ENCODE peak calls at places on chromosomes 12 and 14, in four cellular contexts. T is A549, V is K562, Q is HepG2. F is an unnamed sample.

GRCh38 chr12:47903151-47903611 is 1.6 kb downstream of the VDR start:
- DNase-seq in T (no peak), V (peak), Q (no peak), F (peak)

GRCh38 chr14:72433511-72433910 is 460.4 kb downstream of the DPF3 start:
- DNase-seq in T (peak), V (no peak), Q (no peak), F (peak)

GRCh38 chr12:1972856-1973317 is 31.4 kb downstream of the DCP1B start:
- DNase-seq in T (no peak), V (no peak), Q (no peak), F (peak)

GRCh38 chr14:100381386-100382105 is 58.4 kb downstream of the SLC25A47 start:
- DNase-seq in T (no peak), V (no peak), Q (no peak), F (peak)

GRCh38 chr12:20259786-20260185 is 108.6 kb upstream of the PDE3A start:
- DNase-seq in T (no peak), V (no peak), Q (no peak), F (no peak)

GRCh38 chr12:2287589-2287988 is 234.8 kb downstream of the CACNA1C start:
- DNase-seq in T (no peak), V (no peak), Q (no peak), F (no peak)

GRCh38 chr12:50569321-50569720 is 64.5 kb downstream of the DIP2B start:
- DNase-seq in T (no peak), V (no peak), Q (no peak), F (no peak)

GRCh38 chr12:89862511-89863331 is 154.1 kb upstream of the ATP2B1 start:
- DNase-seq in T (no peak), V (no peak), Q (no peak), F (no peak)

GRCh38 chr12:126112849-126113248 is 1047.6 kb downstream of the AACS start:
- DNase-seq in T (no peak), V (no peak), Q (no peak), F (no peak)

GRCh38 chr12:83102499-83102898 is 415.8 kb downstream of the TMTC2 start:
- DNase-seq in T (no peak), V (peak), Q (no peak), F (peak)

GRCh38 chr12:68675098-68675842 is 11.5 kb upstream of the NUP107 start:
- DNase-seq in T (no peak), V (peak), Q (no peak), F (no peak)

GRCh38 chr14:102878970-102879460 is 43.4 kb upstream of the AMN start:
- DNase-seq in T (no peak), V (no peak), Q (peak), F (no peak)

DNA sequence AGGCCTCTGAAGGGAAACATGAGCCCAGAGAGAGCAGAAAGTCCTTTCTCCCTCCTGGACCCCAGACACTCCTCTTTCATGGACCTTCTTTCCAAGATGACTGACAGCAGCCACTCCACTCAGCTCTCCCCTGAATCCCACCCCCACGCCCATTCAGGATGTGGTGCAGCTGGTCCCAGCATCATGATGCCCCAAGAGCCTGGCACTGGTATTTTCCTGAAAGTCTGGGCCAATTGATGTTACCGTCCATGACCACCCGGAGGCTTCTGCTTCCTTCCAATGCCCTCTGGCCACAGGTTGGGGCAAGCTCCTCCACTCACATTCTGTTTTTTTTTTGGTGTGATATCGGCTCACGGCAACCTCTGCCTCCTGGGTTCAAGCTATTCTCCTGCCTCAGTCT is 112.6 kb downstream of the CALM1 start:
- DNase-seq in T (no peak), V (no peak), Q (no peak), F (no peak)
- H3K27ac ChIP-seq in T (no peak), V (no peak), Q (no peak), F (no peak)

GRCh38 chr12:4526923-4527546 is 11.7 kb upstream of the RAD51AP1 start:
- DNase-seq in T (no peak), V (no peak), Q (peak), F (peak)
- TF ChIP-seq SMC3 in T (peak), V (no peak), Q (peak), F (peak)

DNA sequence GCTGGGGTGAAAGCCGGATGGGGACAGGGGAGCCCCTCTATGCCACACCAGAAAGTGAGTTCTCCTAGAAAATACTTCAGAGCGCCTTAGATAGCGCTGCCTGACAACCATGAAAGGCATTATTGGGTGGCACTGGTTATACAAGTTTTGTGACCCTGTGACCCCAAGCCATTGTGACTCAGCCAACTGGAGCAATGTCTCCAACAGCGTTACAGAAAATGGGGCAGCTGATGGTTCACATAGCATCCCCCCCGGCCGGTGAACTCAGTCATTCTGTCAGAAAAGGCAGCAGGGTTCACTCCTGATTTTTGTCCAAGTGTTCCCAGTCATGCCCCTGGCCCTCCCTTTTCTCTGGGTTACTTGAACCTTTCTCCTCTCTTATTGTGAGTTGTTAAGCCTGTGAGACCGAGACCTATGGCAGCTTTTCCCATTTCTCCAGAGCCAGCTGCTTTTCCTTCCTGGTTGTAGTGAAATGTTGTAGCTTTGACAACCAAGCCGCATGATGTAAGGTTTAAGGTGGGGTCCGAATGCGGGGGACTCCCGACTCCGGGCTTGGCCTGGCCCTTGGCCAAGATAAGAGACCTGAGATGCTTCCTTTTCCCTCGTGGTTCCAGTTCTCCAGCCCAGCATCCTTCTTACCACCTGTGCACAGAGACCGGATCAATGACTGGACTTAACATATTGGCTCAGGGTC is 22.0 kb downstream of the CD9 start:
- DNase-seq in T (no peak), V (no peak), Q (peak), F (no peak)
- H3K27ac ChIP-seq in T (no peak), V (no peak), Q (no peak), F (no peak)

GRCh38 chr12:131075611-131076010 is 121.9 kb downstream of the ADGRD1 start:
- DNase-seq in T (no peak), V (no peak), Q (no peak), F (no peak)

GRCh38 chr12:131076277-131076676 is 122.6 kb downstream of the ADGRD1 start:
- DNase-seq in T (no peak), V (no peak), Q (no peak), F (no peak)

GRCh38 chr12:131075194-131075593 is 121.5 kb downstream of the ADGRD1 start:
- DNase-seq in T (no peak), V (no peak), Q (no peak), F (no peak)

GRCh38 chr12:131076791-131077747 is 123.4 kb downstream of the ADGRD1 start:
- DNase-seq in T (no peak), V (no peak), Q (no peak), F (no peak)

GRCh38 chr12:131077931-131078391 is 124.3 kb downstream of the ADGRD1 start:
- DNase-seq in T (no peak), V (no peak), Q (no peak), F (no peak)
- TF ChIP-seq SMC3 in T (no peak), V (no peak), Q (no peak), F (no peak)

GRCh38 chr12:31729728-31730127 is 907 bp upstream of the AMN1 start:
- DNase-seq in T (no peak), V (no peak), Q (no peak), F (no peak)

GRCh38 chr12:31737345-31737744 is 8.5 kb upstream of the AMN1 start:
- DNase-seq in T (no peak), V (no peak), Q (no peak), F (no peak)

GRCh38 chr12:31728917-31729640 is at the start of gene AMN1:
- DNase-seq in T (peak), V (peak), Q (peak), F (peak)

GRCh38 chr12:31736472-31736871 is 7.7 kb upstream of the AMN1 start:
- DNase-seq in T (no peak), V (no peak), Q (no peak), F (peak)

DNA sequence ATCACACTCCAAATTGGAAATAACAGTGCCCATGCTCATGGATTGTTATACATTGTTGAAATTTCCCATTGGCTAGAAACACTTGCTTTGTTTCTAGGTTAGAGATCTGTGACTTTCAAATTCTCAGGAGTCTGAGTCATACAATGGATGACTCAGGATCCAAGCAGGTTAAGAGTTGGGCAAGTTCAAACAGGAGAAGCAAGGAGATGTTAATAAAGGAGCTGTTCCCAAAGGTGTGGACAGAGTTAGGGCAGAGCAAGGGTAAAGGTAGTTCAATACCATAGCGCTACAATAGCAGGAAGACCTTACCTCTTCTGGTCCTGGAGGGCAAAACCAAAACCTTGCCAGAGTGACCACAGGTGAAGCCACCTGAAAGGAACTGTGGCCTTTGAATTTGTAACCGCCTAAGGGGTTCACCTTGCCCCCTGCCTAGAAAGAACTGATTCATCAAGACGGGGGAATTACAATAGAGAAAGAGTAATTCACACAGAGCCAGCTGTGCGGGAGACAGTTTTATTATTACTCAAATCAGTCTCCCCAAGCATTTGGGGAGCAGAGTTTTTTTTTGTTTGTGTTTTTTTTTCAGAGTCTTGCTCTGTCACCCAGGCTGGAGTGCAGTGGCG is 4.2 kb upstream of the AMN1 start:
- DNase-seq in T (peak), V (peak), Q (peak), F (peak)
- H3K27ac ChIP-seq in T (peak), V (peak), Q (peak), F (peak)

GRCh38 chr12:101803978-101804377 is 26.8 kb downstream of the GNPTAB start:
- DNase-seq in T (no peak), V (no peak), Q (no peak), F (no peak)

GRCh38 chr12:101804409-101804808 is 26.4 kb downstream of the GNPTAB start:
- DNase-seq in T (no peak), V (no peak), Q (no peak), F (no peak)

GRCh38 chr12:101806280-101806679 is 24.5 kb downstream of the GNPTAB start:
- DNase-seq in T (no peak), V (no peak), Q (no peak), F (no peak)

GRCh38 chr12:101799774-101800173 is 31.0 kb downstream of the GNPTAB start:
- DNase-seq in T (no peak), V (no peak), Q (no peak), F (no peak)

GRCh38 chr12:101802486-101802885 is 28.3 kb downstream of the GNPTAB start:
- DNase-seq in T (no peak), V (no peak), Q (no peak), F (no peak)
- TF ChIP-seq SMC3 in T (no peak), V (no peak), Q (no peak), F (no peak)

GRCh38 chr12:76186507-76186906 is 102.0 kb upstream of the NAP1L1 start:
- DNase-seq in T (no peak), V (peak), Q (no peak), F (peak)

GRCh38 chr12:76178461-76178860 is 94.0 kb upstream of the NAP1L1 start:
- DNase-seq in T (no peak), V (no peak), Q (no peak), F (no peak)

GRCh38 chr12:76187177-76187576 is 102.7 kb upstream of the NAP1L1 start:
- DNase-seq in T (no peak), V (no peak), Q (no peak), F (no peak)

GRCh38 chr12:76180401-76181277 is 96.2 kb upstream of the NAP1L1 start:
- DNase-seq in T (no peak), V (peak), Q (no peak), F (no peak)

DNA sequence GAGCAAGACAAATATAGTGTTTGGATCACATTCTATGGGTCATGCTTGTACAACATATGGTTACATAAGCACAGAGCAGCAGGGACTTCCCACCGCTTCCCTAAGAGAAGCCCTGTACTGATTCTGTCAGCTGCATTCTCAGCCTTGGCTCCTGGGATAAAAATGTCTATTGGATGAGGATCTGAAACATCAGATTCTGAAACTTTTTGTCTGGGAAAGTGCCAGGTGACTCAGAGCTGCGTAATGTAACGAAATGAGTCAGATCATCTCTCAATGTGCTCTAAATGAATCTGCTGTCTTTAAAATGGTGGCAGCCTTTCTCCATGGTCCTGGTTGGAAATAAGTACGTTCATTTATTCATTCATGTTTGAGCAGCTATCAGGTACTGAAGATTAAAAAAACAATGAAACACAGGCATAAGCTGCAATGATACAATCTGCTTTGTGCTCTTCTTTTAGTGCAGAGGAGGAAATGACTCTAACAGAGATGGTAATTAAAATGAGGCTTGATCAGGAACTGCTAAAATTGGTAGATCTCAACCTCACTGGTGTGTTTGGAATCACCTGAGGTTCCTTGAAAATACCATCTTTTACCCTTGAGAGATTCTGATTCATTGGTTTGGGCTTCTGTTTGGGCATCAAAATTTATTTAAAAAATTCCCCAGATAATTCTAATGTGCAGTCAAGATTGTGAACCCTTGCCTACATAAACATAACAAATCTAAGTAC is 99.1 kb upstream of the NAP1L1 start:
- DNase-seq in T (peak), V (peak), Q (peak), F (peak)
- H3K27ac ChIP-seq in T (peak), V (peak), Q (no peak), F (no peak)

GRCh38 chr12:108254030-108254429 is 85.1 kb downstream of the CMKLR1 start:
- DNase-seq in T (no peak), V (no peak), Q (no peak), F (no peak)
- TF ChIP-seq SMC3 in T (no peak), V (no peak), Q (no peak), F (no peak)